ENCODE peak calls at places on chromosomes 3 and 15, in six cellular contexts. One of them, this sample, is unnamed.

GRCh38 chr3:119569156-119569555 is 9.7 kb upstream of the CD80 start:
- DNase-seq in stimulated activated naive CD8-positive, alpha-beta T cell treated with anti-CD3 and anti-CD28 coated beads, Interleukin-15, Interleukin-2, amounts not matched to agents 100 U/mL and 50 U/mL, for 24 hours: no peak
- DNase-seq in lung: no peak
- DNase-seq in nucleus accumbens: no peak
- DNase-seq in stimulated activated CD4-positive, alpha-beta T cell treated with anti-CD3 and anti-CD28 coated beads, Interleukin-15, amount 100 ng/mL, for 1 hour: no peak
- DNase-seq in CD8-positive, alpha-beta memory T cell: no peak
- DNase-seq in this sample: no peak

GRCh38 chr3:129624347-129625070 is 18.0 kb upstream of the PLXND1 start:
- DNase-seq in lung: no peak
- DNase-seq in CD8-positive, alpha-beta memory T cell: no peak
- DNase-seq in stimulated activated naive CD8-positive, alpha-beta T cell treated with anti-CD3 and anti-CD28 coated beads, Interleukin-15, Interleukin-2, amounts not matched to agents 100 U/mL and 50 U/mL, for 24 hours: no peak
- DNase-seq in nucleus accumbens: no peak
- DNase-seq in stimulated activated CD4-positive, alpha-beta T cell treated with anti-CD3 and anti-CD28 coated beads, Interleukin-15, amount 100 ng/mL, for 1 hour: no peak
- DNase-seq in this sample: no peak

GRCh38 chr3:119795849-119796248 is 13.9 kb downstream of the NR1I2 start:
- DNase-seq in nucleus accumbens: no peak
- DNase-seq in stimulated activated CD4-positive, alpha-beta T cell treated with anti-CD3 and anti-CD28 coated beads, Interleukin-15, amount 100 ng/mL, for 1 hour: no peak
- DNase-seq in lung: no peak
- DNase-seq in CD8-positive, alpha-beta memory T cell: no peak
- DNase-seq in stimulated activated naive CD8-positive, alpha-beta T cell treated with anti-CD3 and anti-CD28 coated beads, Interleukin-15, Interleukin-2, amounts not matched to agents 100 U/mL and 50 U/mL, for 24 hours: no peak
- DNase-seq in this sample: no peak

GRCh38 chr3:24365168-24365567 is 129.5 kb downstream of the THRB start:
- DNase-seq in stimulated activated CD4-positive, alpha-beta T cell treated with anti-CD3 and anti-CD28 coated beads, Interleukin-15, amount 100 ng/mL, for 1 hour: no peak
- DNase-seq in lung: peak; percentile 41
- DNase-seq in stimulated activated naive CD8-positive, alpha-beta T cell treated with anti-CD3 and anti-CD28 coated beads, Interleukin-15, Interleukin-2, amounts not matched to agents 100 U/mL and 50 U/mL, for 24 hours: no peak
- DNase-seq in CD8-positive, alpha-beta memory T cell: no peak
- DNase-seq in nucleus accumbens: no peak
- DNase-seq in this sample: peak; percentile 91

GRCh38 chr3:89635137-89635536 is 527.7 kb downstream of the EPHA3 start:
- DNase-seq in stimulated activated naive CD8-positive, alpha-beta T cell treated with anti-CD3 and anti-CD28 coated beads, Interleukin-15, Interleukin-2, amounts not matched to agents 100 U/mL and 50 U/mL, for 24 hours: no peak
- DNase-seq in nucleus accumbens: no peak
- DNase-seq in stimulated activated CD4-positive, alpha-beta T cell treated with anti-CD3 and anti-CD28 coated beads, Interleukin-15, amount 100 ng/mL, for 1 hour: no peak
- DNase-seq in lung: no peak
- DNase-seq in CD8-positive, alpha-beta memory T cell: no peak
- DNase-seq in this sample: no peak

GRCh38 chr3:23763040-23763477 is 42.7 kb upstream of the UBE2E1 start:
- DNase-seq in stimulated activated naive CD8-positive, alpha-beta T cell treated with anti-CD3 and anti-CD28 coated beads, Interleukin-15, Interleukin-2, amounts not matched to agents 100 U/mL and 50 U/mL, for 24 hours: no peak
- DNase-seq in lung: no peak
- DNase-seq in nucleus accumbens: no peak
- DNase-seq in CD8-positive, alpha-beta memory T cell: no peak
- DNase-seq in stimulated activated CD4-positive, alpha-beta T cell treated with anti-CD3 and anti-CD28 coated beads, Interleukin-15, amount 100 ng/mL, for 1 hour: no peak
- DNase-seq in this sample: no peak

GRCh38 chr3:130850044-130850797 is 43.7 kb upstream of the ATP2C1 start:
- DNase-seq in stimulated activated naive CD8-positive, alpha-beta T cell treated with anti-CD3 and anti-CD28 coated beads, Interleukin-15, Interleukin-2, amounts not matched to agents 100 U/mL and 50 U/mL, for 24 hours: peak; percentile 43
- DNase-seq in lung: no peak
- DNase-seq in nucleus accumbens: no peak
- DNase-seq in CD8-positive, alpha-beta memory T cell: peak; percentile 13
- DNase-seq in stimulated activated CD4-positive, alpha-beta T cell treated with anti-CD3 and anti-CD28 coated beads, Interleukin-15, amount 100 ng/mL, for 1 hour: peak; percentile 14
- DNase-seq in this sample: no peak

GRCh38 chr3:101128786-101129185 is 135.6 kb upstream of the ABI3BP start:
- DNase-seq in lung: no peak
- DNase-seq in stimulated activated CD4-positive, alpha-beta T cell treated with anti-CD3 and anti-CD28 coated beads, Interleukin-15, amount 100 ng/mL, for 1 hour: no peak
- DNase-seq in nucleus accumbens: no peak
- DNase-seq in stimulated activated naive CD8-positive, alpha-beta T cell treated with anti-CD3 and anti-CD28 coated beads, Interleukin-15, Interleukin-2, amounts not matched to agents 100 U/mL and 50 U/mL, for 24 hours: no peak
- DNase-seq in CD8-positive, alpha-beta memory T cell: no peak
- DNase-seq in this sample: no peak

GRCh38 chr3:4467522-4467867 is 426 bp upstream of the SUMF1 start:
- DNase-seq in stimulated activated CD4-positive, alpha-beta T cell treated with anti-CD3 and anti-CD28 coated beads, Interleukin-15, amount 100 ng/mL, for 1 hour: no peak
- DNase-seq in CD8-positive, alpha-beta memory T cell: no peak
- DNase-seq in lung: no peak
- DNase-seq in nucleus accumbens: no peak
- DNase-seq in stimulated activated naive CD8-positive, alpha-beta T cell treated with anti-CD3 and anti-CD28 coated beads, Interleukin-15, Interleukin-2, amounts not matched to agents 100 U/mL and 50 U/mL, for 24 hours: no peak
- DNase-seq in this sample: no peak

GRCh38 chr15:74403981-74404563 is 29.7 kb downstream of the SEMA7A start:
- DNase-seq in stimulated activated CD4-positive, alpha-beta T cell treated with anti-CD3 and anti-CD28 coated beads, Interleukin-15, amount 100 ng/mL, for 1 hour: no peak
- DNase-seq in CD8-positive, alpha-beta memory T cell: no peak
- DNase-seq in nucleus accumbens: no peak
- DNase-seq in stimulated activated naive CD8-positive, alpha-beta T cell treated with anti-CD3 and anti-CD28 coated beads, Interleukin-15, Interleukin-2, amounts not matched to agents 100 U/mL and 50 U/mL, for 24 hours: peak; percentile 60
- DNase-seq in lung: no peak
- DNase-seq in this sample: no peak

GRCh38 chr15:96687388-96688107 is 357.0 kb downstream of the NR2F2 start:
- DNase-seq in lung: no peak
- DNase-seq in stimulated activated CD4-positive, alpha-beta T cell treated with anti-CD3 and anti-CD28 coated beads, Interleukin-15, amount 100 ng/mL, for 1 hour: no peak
- DNase-seq in CD8-positive, alpha-beta memory T cell: no peak
- DNase-seq in nucleus accumbens: no peak
- DNase-seq in stimulated activated naive CD8-positive, alpha-beta T cell treated with anti-CD3 and anti-CD28 coated beads, Interleukin-15, Interleukin-2, amounts not matched to agents 100 U/mL and 50 U/mL, for 24 hours: no peak
- DNase-seq in this sample: no peak

GRCh38 chr15:48674876-48675275 is 29.4 kb upstream of the FBN1 start:
- DNase-seq in stimulated activated CD4-positive, alpha-beta T cell treated with anti-CD3 and anti-CD28 coated beads, Interleukin-15, amount 100 ng/mL, for 1 hour: no peak
- DNase-seq in CD8-positive, alpha-beta memory T cell: no peak
- DNase-seq in stimulated activated naive CD8-positive, alpha-beta T cell treated with anti-CD3 and anti-CD28 coated beads, Interleukin-15, Interleukin-2, amounts not matched to agents 100 U/mL and 50 U/mL, for 24 hours: no peak
- DNase-seq in lung: no peak
- DNase-seq in nucleus accumbens: no peak
- DNase-seq in this sample: peak; percentile 71

GRCh38 chr3:12197475-12197874 is 38.8 kb upstream of the TIMP4 start:
- DNase-seq in stimulated activated CD4-positive, alpha-beta T cell treated with anti-CD3 and anti-CD28 coated beads, Interleukin-15, amount 100 ng/mL, for 1 hour: no peak
- DNase-seq in CD8-positive, alpha-beta memory T cell: no peak
- DNase-seq in stimulated activated naive CD8-positive, alpha-beta T cell treated with anti-CD3 and anti-CD28 coated beads, Interleukin-15, Interleukin-2, amounts not matched to agents 100 U/mL and 50 U/mL, for 24 hours: no peak
- DNase-seq in nucleus accumbens: no peak
- DNase-seq in lung: no peak
- DNase-seq in this sample: no peak

GRCh38 chr3:126607214-126607908 is 47.6 kb downstream of the TXNRD3 start:
- DNase-seq in stimulated activated CD4-positive, alpha-beta T cell treated with anti-CD3 and anti-CD28 coated beads, Interleukin-15, amount 100 ng/mL, for 1 hour: no peak
- DNase-seq in lung: no peak
- DNase-seq in CD8-positive, alpha-beta memory T cell: peak; percentile 21
- DNase-seq in stimulated activated naive CD8-positive, alpha-beta T cell treated with anti-CD3 and anti-CD28 coated beads, Interleukin-15, Interleukin-2, amounts not matched to agents 100 U/mL and 50 U/mL, for 24 hours: peak; percentile 9
- DNase-seq in nucleus accumbens: no peak
- DNase-seq in this sample: peak; percentile 66

GRCh38 chr15:99476413-99477222 is 89.2 kb upstream of the MEF2A start:
- DNase-seq in stimulated activated naive CD8-positive, alpha-beta T cell treated with anti-CD3 and anti-CD28 coated beads, Interleukin-15, Interleukin-2, amounts not matched to agents 100 U/mL and 50 U/mL, for 24 hours: peak; percentile 51
- DNase-seq in nucleus accumbens: no peak
- DNase-seq in CD8-positive, alpha-beta memory T cell: no peak
- DNase-seq in stimulated activated CD4-positive, alpha-beta T cell treated with anti-CD3 and anti-CD28 coated beads, Interleukin-15, amount 100 ng/mL, for 1 hour: no peak
- DNase-seq in lung: no peak
- DNase-seq in this sample: peak; percentile 96

GRCh38 chr3:107588217-107588616 is 65.5 kb downstream of the BBX start:
- DNase-seq in lung: no peak
- DNase-seq in nucleus accumbens: no peak
- DNase-seq in stimulated activated CD4-positive, alpha-beta T cell treated with anti-CD3 and anti-CD28 coated beads, Interleukin-15, amount 100 ng/mL, for 1 hour: no peak
- DNase-seq in stimulated activated naive CD8-positive, alpha-beta T cell treated with anti-CD3 and anti-CD28 coated beads, Interleukin-15, Interleukin-2, amounts not matched to agents 100 U/mL and 50 U/mL, for 24 hours: no peak
- DNase-seq in CD8-positive, alpha-beta memory T cell: no peak
- DNase-seq in this sample: no peak

GRCh38 chr3:146277953-146278631 is 27.2 kb upstream of the PLSCR4 start:
- DNase-seq in lung: no peak
- DNase-seq in stimulated activated CD4-positive, alpha-beta T cell treated with anti-CD3 and anti-CD28 coated beads, Interleukin-15, amount 100 ng/mL, for 1 hour: no peak
- DNase-seq in CD8-positive, alpha-beta memory T cell: no peak
- DNase-seq in nucleus accumbens: no peak
- DNase-seq in stimulated activated naive CD8-positive, alpha-beta T cell treated with anti-CD3 and anti-CD28 coated beads, Interleukin-15, Interleukin-2, amounts not matched to agents 100 U/mL and 50 U/mL, for 24 hours: no peak
- DNase-seq in this sample: peak; percentile 78

GRCh38 chr3:17023006-17023664 is 138.4 kb downstream of the PLCL2 start:
- DNase-seq in stimulated activated CD4-positive, alpha-beta T cell treated with anti-CD3 and anti-CD28 coated beads, Interleukin-15, amount 100 ng/mL, for 1 hour: no peak
- DNase-seq in stimulated activated naive CD8-positive, alpha-beta T cell treated with anti-CD3 and anti-CD28 coated beads, Interleukin-15, Interleukin-2, amounts not matched to agents 100 U/mL and 50 U/mL, for 24 hours: peak; percentile 50
- DNase-seq in nucleus accumbens: no peak
- DNase-seq in lung: no peak
- DNase-seq in CD8-positive, alpha-beta memory T cell: peak; percentile 59
- DNase-seq in this sample: peak; percentile 25

GRCh38 chr3:43347774-43348173 is 61.4 kb downstream of the SNRK start:
- DNase-seq in lung: no peak
- DNase-seq in stimulated activated naive CD8-positive, alpha-beta T cell treated with anti-CD3 and anti-CD28 coated beads, Interleukin-15, Interleukin-2, amounts not matched to agents 100 U/mL and 50 U/mL, for 24 hours: no peak
- DNase-seq in stimulated activated CD4-positive, alpha-beta T cell treated with anti-CD3 and anti-CD28 coated beads, Interleukin-15, amount 100 ng/mL, for 1 hour: no peak
- DNase-seq in CD8-positive, alpha-beta memory T cell: no peak
- DNase-seq in nucleus accumbens: no peak
- DNase-seq in this sample: no peak

GRCh38 chr3:100099621-100100020 is 14.7 kb downstream of the FILIP1L start:
- DNase-seq in CD8-positive, alpha-beta memory T cell: no peak
- DNase-seq in stimulated activated naive CD8-positive, alpha-beta T cell treated with anti-CD3 and anti-CD28 coated beads, Interleukin-15, Interleukin-2, amounts not matched to agents 100 U/mL and 50 U/mL, for 24 hours: no peak
- DNase-seq in lung: no peak
- DNase-seq in stimulated activated CD4-positive, alpha-beta T cell treated with anti-CD3 and anti-CD28 coated beads, Interleukin-15, amount 100 ng/mL, for 1 hour: no peak
- DNase-seq in nucleus accumbens: no peak
- DNase-seq in this sample: no peak

GRCh38 chr15:68658151-68658550 is 79.4 kb downstream of the CORO2B start:
- DNase-seq in lung: no peak
- DNase-seq in nucleus accumbens: peak; percentile 36
- DNase-seq in stimulated activated CD4-positive, alpha-beta T cell treated with anti-CD3 and anti-CD28 coated beads, Interleukin-15, amount 100 ng/mL, for 1 hour: no peak
- DNase-seq in stimulated activated naive CD8-positive, alpha-beta T cell treated with anti-CD3 and anti-CD28 coated beads, Interleukin-15, Interleukin-2, amounts not matched to agents 100 U/mL and 50 U/mL, for 24 hours: no peak
- DNase-seq in CD8-positive, alpha-beta memory T cell: no peak
- DNase-seq in this sample: no peak

GRCh38 chr15:67181221-67181639 is 73.2 kb downstream of the AAGAB start:
- DNase-seq in nucleus accumbens: no peak
- DNase-seq in CD8-positive, alpha-beta memory T cell: no peak
- DNase-seq in stimulated activated CD4-positive, alpha-beta T cell treated with anti-CD3 and anti-CD28 coated beads, Interleukin-15, amount 100 ng/mL, for 1 hour: no peak
- DNase-seq in stimulated activated naive CD8-positive, alpha-beta T cell treated with anti-CD3 and anti-CD28 coated beads, Interleukin-15, Interleukin-2, amounts not matched to agents 100 U/mL and 50 U/mL, for 24 hours: no peak
- DNase-seq in lung: no peak
- DNase-seq in this sample: no peak

GRCh38 chr15:91289324-91289723 is 189.3 kb downstream of the SV2B start:
- DNase-seq in stimulated activated naive CD8-positive, alpha-beta T cell treated with anti-CD3 and anti-CD28 coated beads, Interleukin-15, Interleukin-2, amounts not matched to agents 100 U/mL and 50 U/mL, for 24 hours: no peak
- DNase-seq in nucleus accumbens: no peak
- DNase-seq in stimulated activated CD4-positive, alpha-beta T cell treated with anti-CD3 and anti-CD28 coated beads, Interleukin-15, amount 100 ng/mL, for 1 hour: no peak
- DNase-seq in CD8-positive, alpha-beta memory T cell: no peak
- DNase-seq in lung: no peak
- DNase-seq in this sample: no peak

GRCh38 chr3:152623286-152623685 is 211.6 kb upstream of the P2RY1 start:
- DNase-seq in CD8-positive, alpha-beta memory T cell: no peak
- DNase-seq in lung: no peak
- DNase-seq in nucleus accumbens: no peak
- DNase-seq in stimulated activated CD4-positive, alpha-beta T cell treated with anti-CD3 and anti-CD28 coated beads, Interleukin-15, amount 100 ng/mL, for 1 hour: no peak
- DNase-seq in stimulated activated naive CD8-positive, alpha-beta T cell treated with anti-CD3 and anti-CD28 coated beads, Interleukin-15, Interleukin-2, amounts not matched to agents 100 U/mL and 50 U/mL, for 24 hours: no peak
- DNase-seq in this sample: no peak

GRCh38 chr3:73759290-73759689 is 134.5 kb upstream of the PDZRN3 start:
- DNase-seq in stimulated activated CD4-positive, alpha-beta T cell treated with anti-CD3 and anti-CD28 coated beads, Interleukin-15, amount 100 ng/mL, for 1 hour: no peak
- DNase-seq in nucleus accumbens: no peak
- DNase-seq in stimulated activated naive CD8-positive, alpha-beta T cell treated with anti-CD3 and anti-CD28 coated beads, Interleukin-15, Interleukin-2, amounts not matched to agents 100 U/mL and 50 U/mL, for 24 hours: no peak
- DNase-seq in CD8-positive, alpha-beta memory T cell: no peak
- DNase-seq in lung: no peak
- DNase-seq in this sample: no peak

GRCh38 chr3:127037423-127037841 is 54.5 kb downstream of the PLXNA1 start:
- DNase-seq in CD8-positive, alpha-beta memory T cell: no peak
- DNase-seq in nucleus accumbens: no peak
- DNase-seq in stimulated activated CD4-positive, alpha-beta T cell treated with anti-CD3 and anti-CD28 coated beads, Interleukin-15, amount 100 ng/mL, for 1 hour: no peak
- DNase-seq in stimulated activated naive CD8-positive, alpha-beta T cell treated with anti-CD3 and anti-CD28 coated beads, Interleukin-15, Interleukin-2, amounts not matched to agents 100 U/mL and 50 U/mL, for 24 hours: no peak
- DNase-seq in lung: no peak
- DNase-seq in this sample: no peak

GRCh38 chr3:193831495-193832455 is 238.8 kb downstream of the OPA1 start:
- DNase-seq in stimulated activated CD4-positive, alpha-beta T cell treated with anti-CD3 and anti-CD28 coated beads, Interleukin-15, amount 100 ng/mL, for 1 hour: no peak
- DNase-seq in stimulated activated naive CD8-positive, alpha-beta T cell treated with anti-CD3 and anti-CD28 coated beads, Interleukin-15, Interleukin-2, amounts not matched to agents 100 U/mL and 50 U/mL, for 24 hours: no peak
- DNase-seq in nucleus accumbens: no peak
- DNase-seq in lung: peak; percentile 53
- DNase-seq in CD8-positive, alpha-beta memory T cell: no peak
- DNase-seq in this sample: no peak

GRCh38 chr3:136583823-136584222 is 168.4 kb downstream of the STAG1 start:
- DNase-seq in CD8-positive, alpha-beta memory T cell: no peak
- DNase-seq in stimulated activated CD4-positive, alpha-beta T cell treated with anti-CD3 and anti-CD28 coated beads, Interleukin-15, amount 100 ng/mL, for 1 hour: no peak
- DNase-seq in lung: no peak
- DNase-seq in nucleus accumbens: no peak
- DNase-seq in stimulated activated naive CD8-positive, alpha-beta T cell treated with anti-CD3 and anti-CD28 coated beads, Interleukin-15, Interleukin-2, amounts not matched to agents 100 U/mL and 50 U/mL, for 24 hours: no peak
- DNase-seq in this sample: no peak

GRCh38 chr3:65265942-65266341 is 578.1 kb upstream of the ADAMTS9 start:
- DNase-seq in CD8-positive, alpha-beta memory T cell: no peak
- DNase-seq in nucleus accumbens: no peak
- DNase-seq in stimulated activated naive CD8-positive, alpha-beta T cell treated with anti-CD3 and anti-CD28 coated beads, Interleukin-15, Interleukin-2, amounts not matched to agents 100 U/mL and 50 U/mL, for 24 hours: no peak
- DNase-seq in lung: no peak
- DNase-seq in stimulated activated CD4-positive, alpha-beta T cell treated with anti-CD3 and anti-CD28 coated beads, Interleukin-15, amount 100 ng/mL, for 1 hour: no peak
- DNase-seq in this sample: no peak

GRCh38 chr15:74185949-74186348 is 12.4 kb downstream of the ISLR start:
- DNase-seq in lung: no peak
- DNase-seq in stimulated activated naive CD8-positive, alpha-beta T cell treated with anti-CD3 and anti-CD28 coated beads, Interleukin-15, Interleukin-2, amounts not matched to agents 100 U/mL and 50 U/mL, for 24 hours: no peak
- DNase-seq in stimulated activated CD4-positive, alpha-beta T cell treated with anti-CD3 and anti-CD28 coated beads, Interleukin-15, amount 100 ng/mL, for 1 hour: no peak
- DNase-seq in CD8-positive, alpha-beta memory T cell: no peak
- DNase-seq in nucleus accumbens: no peak
- DNase-seq in this sample: no peak

GRCh38 chr3:110344897-110345767 is 726.5 kb upstream of the NECTIN3 start:
- DNase-seq in stimulated activated naive CD8-positive, alpha-beta T cell treated with anti-CD3 and anti-CD28 coated beads, Interleukin-15, Interleukin-2, amounts not matched to agents 100 U/mL and 50 U/mL, for 24 hours: no peak
- DNase-seq in stimulated activated CD4-positive, alpha-beta T cell treated with anti-CD3 and anti-CD28 coated beads, Interleukin-15, amount 100 ng/mL, for 1 hour: no peak
- DNase-seq in nucleus accumbens: no peak
- DNase-seq in CD8-positive, alpha-beta memory T cell: no peak
- DNase-seq in lung: no peak
- DNase-seq in this sample: no peak

GRCh38 chr3:41612853-41613252 is 349.1 kb downstream of the ULK4 start:
- DNase-seq in stimulated activated CD4-positive, alpha-beta T cell treated with anti-CD3 and anti-CD28 coated beads, Interleukin-15, amount 100 ng/mL, for 1 hour: no peak
- DNase-seq in CD8-positive, alpha-beta memory T cell: no peak
- DNase-seq in stimulated activated naive CD8-positive, alpha-beta T cell treated with anti-CD3 and anti-CD28 coated beads, Interleukin-15, Interleukin-2, amounts not matched to agents 100 U/mL and 50 U/mL, for 24 hours: no peak
- DNase-seq in nucleus accumbens: no peak
- DNase-seq in lung: no peak
- DNase-seq in this sample: no peak

GRCh38 chr3:153783106-153783505 is 338.1 kb upstream of the ARHGEF26 start:
- DNase-seq in lung: no peak
- DNase-seq in stimulated activated CD4-positive, alpha-beta T cell treated with anti-CD3 and anti-CD28 coated beads, Interleukin-15, amount 100 ng/mL, for 1 hour: no peak
- DNase-seq in stimulated activated naive CD8-positive, alpha-beta T cell treated with anti-CD3 and anti-CD28 coated beads, Interleukin-15, Interleukin-2, amounts not matched to agents 100 U/mL and 50 U/mL, for 24 hours: no peak
- DNase-seq in nucleus accumbens: no peak
- DNase-seq in CD8-positive, alpha-beta memory T cell: no peak
- DNase-seq in this sample: no peak

GRCh38 chr3:197305854-197306253 is 7.4 kb upstream of the DLG1 start:
- DNase-seq in nucleus accumbens: no peak
- DNase-seq in lung: no peak
- DNase-seq in stimulated activated naive CD8-positive, alpha-beta T cell treated with anti-CD3 and anti-CD28 coated beads, Interleukin-15, Interleukin-2, amounts not matched to agents 100 U/mL and 50 U/mL, for 24 hours: no peak
- DNase-seq in stimulated activated CD4-positive, alpha-beta T cell treated with anti-CD3 and anti-CD28 coated beads, Interleukin-15, amount 100 ng/mL, for 1 hour: no peak
- DNase-seq in CD8-positive, alpha-beta memory T cell: peak; percentile 57
- DNase-seq in this sample: peak; percentile 86

GRCh38 chr3:40306336-40306735 is 3.2 kb upstream of the EIF1B start:
- DNase-seq in CD8-positive, alpha-beta memory T cell: no peak
- DNase-seq in lung: no peak
- DNase-seq in stimulated activated CD4-positive, alpha-beta T cell treated with anti-CD3 and anti-CD28 coated beads, Interleukin-15, amount 100 ng/mL, for 1 hour: no peak
- DNase-seq in stimulated activated naive CD8-positive, alpha-beta T cell treated with anti-CD3 and anti-CD28 coated beads, Interleukin-15, Interleukin-2, amounts not matched to agents 100 U/mL and 50 U/mL, for 24 hours: no peak
- DNase-seq in nucleus accumbens: no peak
- DNase-seq in this sample: peak; percentile 59

This sample was measured in EL.